ENCODE peak calls at places on chromosome 2, in six cellular contexts. One of them, this sample, is unnamed.

GRCh38 chr2:141015339-141016047 is 1115.3 kb downstream of the LRP1B start:
- DNase-seq in activated T-helper 1 cell treated with anti-CD3 and anti-CD28 coated beads, Interleukin-12 subunit alpha, Interleukin-12 subunit beta, Interleukin-2, Interleukin-4 antibody, amounts not matched to agents 30 ng/mL and 10 ng/mL and 1 ng/mL, durations not matched to agents 14 hours and 24 hours and 36 hours: no peak
- DNase-seq in A549: no peak
- DNase-seq in NB4: no peak
- DNase-seq in Peyer's patch: no peak
- DNase-seq in T-helper 9 cell: no peak
- DNase-seq in this sample: no peak

GRCh38 chr2:223784221-223784772 is 53.1 kb downstream of the AP1S3 start:
- DNase-seq in NB4: no peak
- DNase-seq in T-helper 9 cell: no peak
- DNase-seq in A549: no peak
- DNase-seq in activated T-helper 1 cell treated with anti-CD3 and anti-CD28 coated beads, Interleukin-12 subunit alpha, Interleukin-12 subunit beta, Interleukin-2, Interleukin-4 antibody, amounts not matched to agents 30 ng/mL and 10 ng/mL and 1 ng/mL, durations not matched to agents 14 hours and 24 hours and 36 hours: no peak
- DNase-seq in Peyer's patch: no peak
- DNase-seq in this sample: no peak

GRCh38 chr2:7649461-7650228 is 732.4 kb downstream of the RNF144A start:
- DNase-seq in T-helper 9 cell: no peak
- DNase-seq in activated T-helper 1 cell treated with anti-CD3 and anti-CD28 coated beads, Interleukin-12 subunit alpha, Interleukin-12 subunit beta, Interleukin-2, Interleukin-4 antibody, amounts not matched to agents 30 ng/mL and 10 ng/mL and 1 ng/mL, durations not matched to agents 14 hours and 24 hours and 36 hours: no peak
- DNase-seq in A549: no peak
- DNase-seq in NB4: no peak
- DNase-seq in Peyer's patch: peak; percentile 58
- DNase-seq in this sample: no peak

GRCh38 chr2:70557171-70557838 is 3.7 kb upstream of the TGFA start:
- DNase-seq in A549: no peak
- DNase-seq in NB4: no peak
- DNase-seq in T-helper 9 cell: no peak
- DNase-seq in activated T-helper 1 cell treated with anti-CD3 and anti-CD28 coated beads, Interleukin-12 subunit alpha, Interleukin-12 subunit beta, Interleukin-2, Interleukin-4 antibody, amounts not matched to agents 30 ng/mL and 10 ng/mL and 1 ng/mL, durations not matched to agents 14 hours and 24 hours and 36 hours: no peak
- DNase-seq in Peyer's patch: no peak
- DNase-seq in this sample: no peak

GRCh38 chr2:105894327-105894944 is 149.7 kb downstream of the NCK2 start:
- DNase-seq in A549: no peak
- DNase-seq in Peyer's patch: no peak
- DNase-seq in activated T-helper 1 cell treated with anti-CD3 and anti-CD28 coated beads, Interleukin-12 subunit alpha, Interleukin-12 subunit beta, Interleukin-2, Interleukin-4 antibody, amounts not matched to agents 30 ng/mL and 10 ng/mL and 1 ng/mL, durations not matched to agents 14 hours and 24 hours and 36 hours: no peak
- DNase-seq in NB4: no peak
- DNase-seq in T-helper 9 cell: no peak
- DNase-seq in this sample: no peak

GRCh38 chr2:120596990-120597594 is 138.6 kb upstream of the GLI2 start:
- DNase-seq in T-helper 9 cell: no peak
- DNase-seq in Peyer's patch: peak; percentile 55
- DNase-seq in activated T-helper 1 cell treated with anti-CD3 and anti-CD28 coated beads, Interleukin-12 subunit alpha, Interleukin-12 subunit beta, Interleukin-2, Interleukin-4 antibody, amounts not matched to agents 30 ng/mL and 10 ng/mL and 1 ng/mL, durations not matched to agents 14 hours and 24 hours and 36 hours: no peak
- DNase-seq in A549: no peak
- DNase-seq in NB4: peak; percentile 96
- DNase-seq in this sample: no peak

GRCh38 chr2:8685697-8686358 is 4.0 kb downstream of the ID2 start:
- DNase-seq in A549: peak; percentile 51
- DNase-seq in NB4: peak; percentile 75
- DNase-seq in T-helper 9 cell: peak; percentile 82
- DNase-seq in Peyer's patch: peak; percentile 85
- DNase-seq in activated T-helper 1 cell treated with anti-CD3 and anti-CD28 coated beads, Interleukin-12 subunit alpha, Interleukin-12 subunit beta, Interleukin-2, Interleukin-4 antibody, amounts not matched to agents 30 ng/mL and 10 ng/mL and 1 ng/mL, durations not matched to agents 14 hours and 24 hours and 36 hours: peak; percentile 74
- DNase-seq in this sample: peak; percentile 73

GRCh38 chr2:42941633-42942176 is 149.3 kb upstream of the HAAO start:
- DNase-seq in Peyer's patch: no peak
- DNase-seq in activated T-helper 1 cell treated with anti-CD3 and anti-CD28 coated beads, Interleukin-12 subunit alpha, Interleukin-12 subunit beta, Interleukin-2, Interleukin-4 antibody, amounts not matched to agents 30 ng/mL and 10 ng/mL and 1 ng/mL, durations not matched to agents 14 hours and 24 hours and 36 hours: no peak
- DNase-seq in T-helper 9 cell: no peak
- DNase-seq in NB4: no peak
- DNase-seq in A549: no peak
- DNase-seq in this sample: no peak

GRCh38 chr2:12448846-12449480 is 267.8 kb upstream of the TRIB2 start:
- DNase-seq in NB4: peak; percentile 45
- DNase-seq in A549: no peak
- DNase-seq in activated T-helper 1 cell treated with anti-CD3 and anti-CD28 coated beads, Interleukin-12 subunit alpha, Interleukin-12 subunit beta, Interleukin-2, Interleukin-4 antibody, amounts not matched to agents 30 ng/mL and 10 ng/mL and 1 ng/mL, durations not matched to agents 14 hours and 24 hours and 36 hours: no peak
- DNase-seq in T-helper 9 cell: no peak
- DNase-seq in Peyer's patch: no peak
- DNase-seq in this sample: no peak

GRCh38 chr2:239369631-239370161 is 31.1 kb downstream of the HDAC4 start:
- DNase-seq in NB4: peak; percentile 96
- DNase-seq in A549: no peak
- DNase-seq in Peyer's patch: peak; percentile 91
- DNase-seq in T-helper 9 cell: peak; percentile 60
- DNase-seq in activated T-helper 1 cell treated with anti-CD3 and anti-CD28 coated beads, Interleukin-12 subunit alpha, Interleukin-12 subunit beta, Interleukin-2, Interleukin-4 antibody, amounts not matched to agents 30 ng/mL and 10 ng/mL and 1 ng/mL, durations not matched to agents 14 hours and 24 hours and 36 hours: peak; percentile 83
- DNase-seq in this sample: no peak

GRCh38 chr2:102376052-102376591 is 20.5 kb downstream of the IL18R1 start:
- DNase-seq in activated T-helper 1 cell treated with anti-CD3 and anti-CD28 coated beads, Interleukin-12 subunit alpha, Interleukin-12 subunit beta, Interleukin-2, Interleukin-4 antibody, amounts not matched to agents 30 ng/mL and 10 ng/mL and 1 ng/mL, durations not matched to agents 14 hours and 24 hours and 36 hours: no peak
- DNase-seq in T-helper 9 cell: no peak
- DNase-seq in NB4: no peak
- DNase-seq in A549: no peak
- DNase-seq in Peyer's patch: no peak
- DNase-seq in this sample: no peak

GRCh38 chr2:34143149-34143548 is 544.0 kb upstream of the FAM98A start:
- DNase-seq in NB4: no peak
- DNase-seq in A549: no peak
- DNase-seq in activated T-helper 1 cell treated with anti-CD3 and anti-CD28 coated beads, Interleukin-12 subunit alpha, Interleukin-12 subunit beta, Interleukin-2, Interleukin-4 antibody, amounts not matched to agents 30 ng/mL and 10 ng/mL and 1 ng/mL, durations not matched to agents 14 hours and 24 hours and 36 hours: no peak
- DNase-seq in Peyer's patch: no peak
- DNase-seq in T-helper 9 cell: no peak
- DNase-seq in this sample: no peak

GRCh38 chr2:172516299-172516698 is 39.6 kb upstream of the PDK1 start:
- DNase-seq in T-helper 9 cell: no peak
- DNase-seq in Peyer's patch: no peak
- DNase-seq in activated T-helper 1 cell treated with anti-CD3 and anti-CD28 coated beads, Interleukin-12 subunit alpha, Interleukin-12 subunit beta, Interleukin-2, Interleukin-4 antibody, amounts not matched to agents 30 ng/mL and 10 ng/mL and 1 ng/mL, durations not matched to agents 14 hours and 24 hours and 36 hours: no peak
- DNase-seq in NB4: peak; percentile 71
- DNase-seq in A549: peak; percentile 26
- DNase-seq in this sample: no peak

GRCh38 chr2:23601301-23601965 is 216.5 kb downstream of the KLHL29 start:
- DNase-seq in NB4: peak; percentile 85
- DNase-seq in activated T-helper 1 cell treated with anti-CD3 and anti-CD28 coated beads, Interleukin-12 subunit alpha, Interleukin-12 subunit beta, Interleukin-2, Interleukin-4 antibody, amounts not matched to agents 30 ng/mL and 10 ng/mL and 1 ng/mL, durations not matched to agents 14 hours and 24 hours and 36 hours: no peak
- DNase-seq in A549: no peak
- DNase-seq in T-helper 9 cell: no peak
- DNase-seq in Peyer's patch: no peak
- DNase-seq in this sample: no peak